ENCODE peak calls at places on chromosomes 12 and 14, in ten cellular contexts. One of them, this sample, is unnamed.

GRCh38 chr14:38775986-38776385 is 327.0 kb downstream of the SEC23A start:
- DNase-seq in foreskin keratinocyte: no peak
- DNase-seq in upper lobe of right lung: no peak
- DNase-seq in HCT116: no peak
- DNase-seq in right lobe of liver: no peak
- DNase-seq in hepatocyte: no peak
- DNase-seq in astrocyte: no peak
- DNase-seq in esophagus squamous epithelium: no peak
- DNase-seq in dorsolateral prefrontal cortex: no peak
- DNase-seq in fibroblast of lung: no peak
- DNase-seq in this sample: no peak

GRCh38 chr14:65164068-65164824 is 61.9 kb upstream of the MAX start:
- DNase-seq in astrocyte: no peak
- DNase-seq in foreskin keratinocyte: no peak
- DNase-seq in hepatocyte: peak
- DNase-seq in esophagus squamous epithelium: no peak
- DNase-seq in HCT116: peak
- DNase-seq in dorsolateral prefrontal cortex: no peak
- DNase-seq in fibroblast of lung: no peak
- DNase-seq in right lobe of liver: no peak
- DNase-seq in upper lobe of right lung: no peak
- DNase-seq in this sample: peak

GRCh38 chr12:79187032-79187431 is 322.5 kb downstream of the SYT1 start:
- DNase-seq in hepatocyte: no peak
- DNase-seq in fibroblast of lung: no peak
- DNase-seq in HCT116: no peak
- DNase-seq in right lobe of liver: no peak
- DNase-seq in astrocyte: no peak
- DNase-seq in foreskin keratinocyte: no peak
- DNase-seq in dorsolateral prefrontal cortex: no peak
- DNase-seq in upper lobe of right lung: no peak
- DNase-seq in esophagus squamous epithelium: no peak
- DNase-seq in this sample: no peak

GRCh38 chr14:38255673-38256357 is at the start of gene CLEC14A:
- DNase-seq in hepatocyte: peak
- DNase-seq in upper lobe of right lung: peak
- DNase-seq in foreskin keratinocyte: no peak
- DNase-seq in right lobe of liver: peak
- DNase-seq in fibroblast of lung: peak
- DNase-seq in esophagus squamous epithelium: no peak
- DNase-seq in dorsolateral prefrontal cortex: no peak
- DNase-seq in astrocyte: peak
- DNase-seq in HCT116: no peak
- DNase-seq in this sample: no peak

GRCh38 chr12:60266381-60266852 is 670.6 kb downstream of the SLC16A7 start:
- DNase-seq in hepatocyte: peak
- DNase-seq in esophagus squamous epithelium: no peak
- DNase-seq in HCT116: peak
- DNase-seq in foreskin keratinocyte: peak
- DNase-seq in fibroblast of lung: peak
- DNase-seq in right lobe of liver: no peak
- DNase-seq in upper lobe of right lung: no peak
- DNase-seq in dorsolateral prefrontal cortex: no peak
- DNase-seq in astrocyte: peak
- DNase-seq in this sample: peak

GRCh38 chr14:105102893-105103292 is 37.7 kb upstream of the GPR132 start:
- DNase-seq in fibroblast of lung: no peak
- DNase-seq in upper lobe of right lung: no peak
- DNase-seq in HCT116: no peak
- DNase-seq in astrocyte: no peak
- DNase-seq in dorsolateral prefrontal cortex: no peak
- DNase-seq in right lobe of liver: no peak
- DNase-seq in hepatocyte: no peak
- DNase-seq in foreskin keratinocyte: no peak
- DNase-seq in esophagus squamous epithelium: no peak
- DNase-seq in this sample: no peak

GRCh38 chr14:72528059-72528950 is 365.6 kb downstream of the DPF3 start:
- DNase-seq in upper lobe of right lung: no peak
- DNase-seq in fibroblast of lung: peak
- DNase-seq in right lobe of liver: no peak
- DNase-seq in HCT116: no peak
- DNase-seq in foreskin keratinocyte: no peak
- DNase-seq in dorsolateral prefrontal cortex: no peak
- DNase-seq in esophagus squamous epithelium: no peak
- DNase-seq in hepatocyte: no peak
- DNase-seq in astrocyte: peak
- DNase-seq in this sample: no peak

GRCh38 chr12:83665755-83666154 is 979.0 kb downstream of the TMTC2 start:
- DNase-seq in upper lobe of right lung: no peak
- DNase-seq in fibroblast of lung: no peak
- DNase-seq in esophagus squamous epithelium: no peak
- DNase-seq in HCT116: no peak
- DNase-seq in right lobe of liver: no peak
- DNase-seq in astrocyte: no peak
- DNase-seq in dorsolateral prefrontal cortex: no peak
- DNase-seq in foreskin keratinocyte: no peak
- DNase-seq in hepatocyte: no peak
- DNase-seq in this sample: no peak

GRCh38 chr14:55160989-55161388 is 30.4 kb downstream of the DLGAP5 start:
- DNase-seq in HCT116: peak
- DNase-seq in astrocyte: peak
- DNase-seq in upper lobe of right lung: no peak
- DNase-seq in right lobe of liver: no peak
- DNase-seq in foreskin keratinocyte: peak
- DNase-seq in esophagus squamous epithelium: no peak
- DNase-seq in hepatocyte: peak
- DNase-seq in fibroblast of lung: peak
- DNase-seq in dorsolateral prefrontal cortex: no peak
- DNase-seq in this sample: peak

GRCh38 chr14:43252866-43253265 is 1254.2 kb downstream of the FSCB start:
- DNase-seq in HCT116: no peak
- DNase-seq in esophagus squamous epithelium: no peak
- DNase-seq in fibroblast of lung: no peak
- DNase-seq in dorsolateral prefrontal cortex: no peak
- DNase-seq in hepatocyte: no peak
- DNase-seq in astrocyte: no peak
- DNase-seq in upper lobe of right lung: no peak
- DNase-seq in right lobe of liver: no peak
- DNase-seq in foreskin keratinocyte: no peak
- DNase-seq in this sample: no peak

GRCh38 chr12:666766-667308 is 3.6 kb upstream of the NINJ2 start:
- DNase-seq in astrocyte: peak
- DNase-seq in esophagus squamous epithelium: no peak
- DNase-seq in upper lobe of right lung: no peak
- DNase-seq in fibroblast of lung: peak
- DNase-seq in right lobe of liver: no peak
- DNase-seq in dorsolateral prefrontal cortex: no peak
- DNase-seq in foreskin keratinocyte: no peak
- DNase-seq in HCT116: no peak
- DNase-seq in hepatocyte: no peak
- DNase-seq in this sample: peak
- H3K27ac ChIP-seq in astrocyte: no peak
- H3K27ac ChIP-seq in esophagus squamous epithelium: peak
- H3K27ac ChIP-seq in upper lobe of right lung: no peak
- H3K27ac ChIP-seq in fibroblast of lung: no peak
- H3K27ac ChIP-seq in right lobe of liver: no peak
- H3K27ac ChIP-seq in dorsolateral prefrontal cortex: no peak
- H3K27ac ChIP-seq in foreskin keratinocyte: no peak
- H3K27ac ChIP-seq in HCT116: no peak
- H3K27ac ChIP-seq in hepatocyte: no peak
- H3K27ac ChIP-seq in this sample: no peak

DNA sequence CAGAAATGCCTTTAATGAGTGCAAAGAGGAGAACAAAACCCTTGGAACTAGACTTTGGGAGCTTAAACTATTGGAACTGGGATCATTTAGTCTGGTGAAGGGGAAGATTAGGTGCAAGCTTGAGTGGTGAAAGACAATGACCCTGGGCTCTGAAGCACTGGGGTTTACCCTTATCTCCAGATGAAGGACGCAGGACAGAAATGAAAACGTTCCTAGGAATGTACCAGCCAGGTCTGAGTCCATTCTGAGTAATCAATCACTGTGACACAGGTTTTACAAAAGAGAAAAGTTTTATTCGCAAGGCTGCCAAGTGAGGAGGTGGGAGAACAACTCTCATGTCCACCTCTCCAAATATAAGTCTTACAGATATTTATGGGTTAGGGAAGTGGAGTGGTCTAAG is 249.1 kb downstream of the LRIG3 start:
- DNase-seq in dorsolateral prefrontal cortex: no peak
- DNase-seq in astrocyte: peak
- DNase-seq in fibroblast of lung: peak
- DNase-seq in foreskin keratinocyte: no peak
- DNase-seq in esophagus squamous epithelium: no peak
- DNase-seq in HCT116: no peak
- DNase-seq in hepatocyte: no peak
- DNase-seq in upper lobe of right lung: no peak
- DNase-seq in right lobe of liver: no peak
- DNase-seq in this sample: no peak
- TF ChIP-seq CTCF in dorsolateral prefrontal cortex: no peak
- TF ChIP-seq CTCF in astrocyte: no peak
- TF ChIP-seq CTCF in fibroblast of lung: no peak
- TF ChIP-seq CTCF in foreskin keratinocyte: no peak
- TF ChIP-seq CTCF in esophagus squamous epithelium: no peak
- TF ChIP-seq CTCF in HCT116: no peak
- TF ChIP-seq CTCF in hepatocyte: no peak
- TF ChIP-seq CTCF in upper lobe of right lung: no peak
- TF ChIP-seq CTCF in right lobe of liver: no peak
- TF ChIP-seq CTCF in this sample: no peak

GRCh38 chr12:110917467-110917866 is 2.9 kb downstream of the MYL2 start:
- DNase-seq in astrocyte: peak
- DNase-seq in fibroblast of lung: peak
- DNase-seq in foreskin keratinocyte: peak
- DNase-seq in right lobe of liver: no peak
- DNase-seq in upper lobe of right lung: no peak
- DNase-seq in esophagus squamous epithelium: no peak
- DNase-seq in dorsolateral prefrontal cortex: no peak
- DNase-seq in HCT116: peak
- DNase-seq in hepatocyte: peak
- DNase-seq in this sample: peak

GRCh38 chr12:110917961-110918360 is 2.4 kb downstream of the MYL2 start:
- DNase-seq in astrocyte: peak
- DNase-seq in right lobe of liver: no peak
- DNase-seq in hepatocyte: no peak
- DNase-seq in dorsolateral prefrontal cortex: no peak
- DNase-seq in HCT116: no peak
- DNase-seq in foreskin keratinocyte: peak
- DNase-seq in upper lobe of right lung: no peak
- DNase-seq in fibroblast of lung: peak
- DNase-seq in esophagus squamous epithelium: no peak
- DNase-seq in this sample: peak

GRCh38 chr12:110912263-110912662 is 8.1 kb downstream of the MYL2 start:
- DNase-seq in astrocyte: no peak
- DNase-seq in HCT116: no peak
- DNase-seq in dorsolateral prefrontal cortex: no peak
- DNase-seq in fibroblast of lung: no peak
- DNase-seq in esophagus squamous epithelium: no peak
- DNase-seq in hepatocyte: no peak
- DNase-seq in right lobe of liver: no peak
- DNase-seq in upper lobe of right lung: no peak
- DNase-seq in foreskin keratinocyte: no peak
- DNase-seq in this sample: no peak

GRCh38 chr12:110916295-110916875 is 4.0 kb downstream of the MYL2 start:
- DNase-seq in foreskin keratinocyte: no peak
- DNase-seq in astrocyte: peak
- DNase-seq in esophagus squamous epithelium: no peak
- DNase-seq in fibroblast of lung: peak
- DNase-seq in right lobe of liver: no peak
- DNase-seq in dorsolateral prefrontal cortex: no peak
- DNase-seq in hepatocyte: no peak
- DNase-seq in HCT116: no peak
- DNase-seq in upper lobe of right lung: no peak
- DNase-seq in this sample: no peak

DNA sequence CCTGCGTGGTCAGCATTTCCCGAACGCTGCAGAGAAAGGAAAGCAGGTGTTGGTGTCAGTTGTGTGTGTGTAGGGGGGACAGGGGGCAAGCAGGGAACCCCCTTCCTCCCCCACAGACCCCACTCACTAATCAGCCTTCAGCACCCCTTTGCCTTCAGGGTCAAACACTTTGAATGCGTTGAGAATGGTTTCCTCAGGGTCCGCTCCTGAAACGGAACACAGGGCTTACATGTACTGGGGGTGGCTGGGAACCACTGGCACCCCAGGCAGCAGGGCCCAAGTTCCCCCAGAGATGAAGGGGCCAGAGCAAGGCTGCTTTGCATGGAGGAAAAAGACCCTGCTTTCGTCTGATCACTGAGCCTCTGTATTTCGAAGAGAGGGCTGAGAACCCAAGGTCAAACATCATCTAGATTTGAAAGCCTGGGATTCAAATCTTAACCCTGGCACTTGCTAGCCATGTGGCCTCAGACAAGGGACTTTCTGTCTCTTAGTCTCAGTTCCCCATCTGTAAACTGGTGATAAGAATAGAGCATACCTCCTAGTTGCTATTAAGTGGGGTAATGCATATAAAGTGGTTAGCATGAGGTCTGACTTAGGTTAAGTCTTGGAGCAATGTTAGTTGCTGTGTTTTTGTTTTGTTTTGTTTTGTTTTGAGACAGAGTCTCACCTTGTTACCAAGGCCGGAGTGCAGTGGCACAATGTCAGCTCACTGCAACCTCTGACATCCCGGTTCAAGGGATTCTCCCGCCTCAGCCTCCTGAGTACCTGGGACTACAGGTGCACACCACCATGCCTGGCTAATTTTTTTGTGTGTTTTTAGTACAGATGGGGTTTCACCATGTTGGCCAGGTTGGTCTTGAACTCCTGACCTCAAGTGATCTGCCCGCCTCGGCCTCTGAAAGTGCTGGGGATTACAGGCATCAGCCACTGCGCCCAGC is 7.0 kb downstream of the MYL2 start:
- DNase-seq in right lobe of liver: no peak
- DNase-seq in esophagus squamous epithelium: no peak
- DNase-seq in hepatocyte: no peak
- DNase-seq in HCT116: no peak
- DNase-seq in upper lobe of right lung: no peak
- DNase-seq in fibroblast of lung: no peak
- DNase-seq in astrocyte: no peak
- DNase-seq in foreskin keratinocyte: no peak
- DNase-seq in dorsolateral prefrontal cortex: no peak
- DNase-seq in this sample: no peak
- H3K27ac ChIP-seq in right lobe of liver: no peak
- H3K27ac ChIP-seq in esophagus squamous epithelium: no peak
- H3K27ac ChIP-seq in hepatocyte: no peak
- H3K27ac ChIP-seq in HCT116: no peak
- H3K27ac ChIP-seq in upper lobe of right lung: no peak
- H3K27ac ChIP-seq in fibroblast of lung: no peak
- H3K27ac ChIP-seq in astrocyte: no peak
- H3K27ac ChIP-seq in foreskin keratinocyte: no peak
- H3K27ac ChIP-seq in dorsolateral prefrontal cortex: no peak
- H3K27ac ChIP-seq in this sample: no peak

DNA sequence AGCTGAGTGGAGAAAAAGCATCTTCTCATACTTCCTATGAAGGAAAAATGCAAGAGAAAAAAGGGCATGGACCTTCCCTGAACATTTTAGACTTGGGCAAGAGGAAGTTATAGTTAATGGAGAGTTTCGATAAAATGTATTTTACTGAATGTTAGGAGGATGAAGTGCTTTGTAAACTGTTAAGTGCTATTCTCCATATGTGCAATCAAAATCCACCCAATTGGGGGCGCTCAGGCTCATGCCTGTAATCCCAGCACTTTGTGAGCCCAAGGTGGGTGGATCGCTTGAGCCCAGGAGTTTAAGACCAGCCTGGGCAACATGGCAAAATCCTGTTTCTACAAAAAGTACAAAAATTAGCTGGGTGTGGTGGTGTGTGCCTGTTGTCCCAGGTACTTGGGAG is 1.9 kb upstream of the CNPY2 start:
- DNase-seq in HCT116: no peak
- DNase-seq in right lobe of liver: no peak
- DNase-seq in hepatocyte: no peak
- DNase-seq in fibroblast of lung: no peak
- DNase-seq in esophagus squamous epithelium: no peak
- DNase-seq in dorsolateral prefrontal cortex: no peak
- DNase-seq in foreskin keratinocyte: no peak
- DNase-seq in upper lobe of right lung: no peak
- DNase-seq in astrocyte: no peak
- DNase-seq in this sample: no peak
- TF ChIP-seq CTCF in HCT116: no peak
- TF ChIP-seq CTCF in right lobe of liver: no peak
- TF ChIP-seq CTCF in hepatocyte: no peak
- TF ChIP-seq CTCF in fibroblast of lung: no peak
- TF ChIP-seq CTCF in esophagus squamous epithelium: no peak
- TF ChIP-seq CTCF in dorsolateral prefrontal cortex: no peak
- TF ChIP-seq CTCF in foreskin keratinocyte: peak
- TF ChIP-seq CTCF in upper lobe of right lung: no peak
- TF ChIP-seq CTCF in astrocyte: no peak
- TF ChIP-seq CTCF in this sample: no peak